ENCODE peak calls at places on chromosomes 5 and 9, in four cellular contexts. A is fibroblast of pulmonary artery, R is pancreas, Z is K562. T is an unnamed sample.

GRCh38 chr5:158140120-158140778 is 281.3 kb upstream of the CLINT1 start:
- DNase-seq in R (no peak), Z (no peak), A (no peak), T (no peak)

GRCh38 chr5:42143361-42143760 is 218.3 kb downstream of the FBXO4 start:
- DNase-seq in Z (no peak), R (no peak), A (no peak), T (no peak)

GRCh38 chr5:126718246-126718868 is 58.6 kb upstream of the LMNB1 start:
- DNase-seq in R (no peak), Z (no peak), A (no peak), T (no peak)

GRCh38 chr9:78786794-78787193 is 489.9 kb downstream of the PSAT1 start:
- DNase-seq in R (no peak), A (peak), Z (no peak), T (no peak)

GRCh38 chr5:34658023-34658422 is 1.9 kb downstream of the RAI14 start:
- DNase-seq in Z (peak), R (no peak), A (peak), T (no peak)

GRCh38 chr5:42572313-42572712 is 149.1 kb downstream of the GHR start:
- DNase-seq in A (no peak), Z (no peak), R (no peak), T (no peak)

GRCh38 chr9:84456526-84456925 is 116.0 kb upstream of the SLC28A3 start:
- DNase-seq in A (no peak), Z (no peak), R (no peak), T (no peak)

GRCh38 chr9:14303110-14303509 is 10.8 kb downstream of the NFIB start:
- DNase-seq in Z (no peak), R (no peak), A (no peak), T (no peak)

GRCh38 chr5:6169660-6170059 is 208.7 kb downstream of the MED10 start:
- DNase-seq in A (no peak), R (no peak), Z (no peak), T (no peak)

GRCh38 chr5:56053363-56053762 is 58.6 kb upstream of the IL6ST start:
- DNase-seq in Z (no peak), A (no peak), R (no peak), T (no peak)

GRCh38 chr9:79134654-79135053 is 437.1 kb upstream of the TLE4 start:
- DNase-seq in A (peak), R (no peak), Z (no peak), T (no peak)

T was measured in left lobe of liver.